ENCODE peak calls at places on chromosome 19, in four cellular contexts. One of them, this sample, is unnamed.

GRCh38 chr19:28465317-28466086 is 747.4 kb downstream of the UQCRFS1 start:
- DNase-seq in fibroblast of lung: peak; percentile 62
- DNase-seq in H1: no peak
- DNase-seq in pancreas: no peak
- DNase-seq in this sample: no peak

GRCh38 chr19:42281175-42282035 is 12.4 kb downstream of the CIC start:
- DNase-seq in H1: no peak
- DNase-seq in fibroblast of lung: peak; percentile 75
- DNase-seq in pancreas: peak; percentile 69
- DNase-seq in this sample: no peak

GRCh38 chr19:55133639-55134444 is 15.2 kb downstream of the TNNT1 start:
- DNase-seq in fibroblast of lung: no peak
- DNase-seq in pancreas: no peak
- DNase-seq in H1: no peak
- DNase-seq in this sample: no peak

GRCh38 chr19:49554701-49555181 is 25.6 kb downstream of the NOSIP start:
- DNase-seq in fibroblast of lung: no peak
- DNase-seq in pancreas: no peak
- DNase-seq in H1: no peak
- DNase-seq in this sample: no peak

GRCh38 chr19:17379221-17379631 is 2.1 kb upstream of the PLVAP start:
- DNase-seq in H1: no peak
- DNase-seq in pancreas: no peak
- DNase-seq in fibroblast of lung: no peak
- DNase-seq in this sample: no peak

GRCh38 chr19:35272122-35272715 is 3.5 kb downstream of the USF2 start:
- DNase-seq in fibroblast of lung: no peak
- DNase-seq in H1: no peak
- DNase-seq in pancreas: no peak
- DNase-seq in this sample: no peak

GRCh38 chr19:55813906-55814305 is 17.9 kb downstream of the NLRP11 start:
- DNase-seq in fibroblast of lung: no peak
- DNase-seq in H1: no peak
- DNase-seq in pancreas: no peak
- DNase-seq in this sample: no peak

GRCh38 chr19:43807651-43808050 is 5.4 kb upstream of the LYPD5 start:
- DNase-seq in H1: no peak
- DNase-seq in pancreas: no peak
- DNase-seq in fibroblast of lung: no peak
- DNase-seq in this sample: no peak

GRCh38 chr19:24029941-24030636 is 56.9 kb upstream of the ZNF254 start:
- DNase-seq in pancreas: no peak
- DNase-seq in fibroblast of lung: no peak
- DNase-seq in H1: no peak
- DNase-seq in this sample: no peak

GRCh38 chr19:19550972-19551861 is 13.2 kb downstream of the CILP2 start:
- DNase-seq in H1: no peak
- DNase-seq in fibroblast of lung: peak; percentile 32
- DNase-seq in pancreas: no peak
- DNase-seq in this sample: no peak

GRCh38 chr19:40740747-40741146 is 9.5 kb downstream of the ACTMAP start:
- DNase-seq in pancreas: no peak
- DNase-seq in H1: no peak
- DNase-seq in fibroblast of lung: no peak
- DNase-seq in this sample: no peak

GRCh38 chr19:10439588-10439987 is 19.2 kb downstream of the PDE4A start:
- DNase-seq in fibroblast of lung: no peak
- DNase-seq in H1: no peak
- DNase-seq in pancreas: no peak
- DNase-seq in this sample: no peak

GRCh38 chr19:13150919-13151604 is 851 bp downstream of the IER2 start:
- DNase-seq in H1: no peak
- DNase-seq in pancreas: peak; percentile 73
- DNase-seq in fibroblast of lung: no peak
- DNase-seq in this sample: no peak

GRCh38 chr19:10655457-10656312 is 1.5 kb downstream of the ILF3 start:
- DNase-seq in fibroblast of lung: peak; percentile 42
- DNase-seq in pancreas: peak; percentile 60
- DNase-seq in H1: no peak
- DNase-seq in this sample: no peak

GRCh38 chr19:46446021-46446420 is 17.3 kb upstream of the PNMA8C start:
- DNase-seq in pancreas: no peak
- DNase-seq in H1: no peak
- DNase-seq in fibroblast of lung: no peak
- DNase-seq in this sample: no peak

GRCh38 chr19:54707932-54708331 is 16.3 kb upstream of the KIR3DL3 start:
- DNase-seq in H1: no peak
- DNase-seq in fibroblast of lung: no peak
- DNase-seq in pancreas: no peak
- DNase-seq in this sample: no peak

GRCh38 chr19:44455100-44455499 is 6.8 kb upstream of the ZNF229 start:
- DNase-seq in pancreas: no peak
- DNase-seq in fibroblast of lung: no peak
- DNase-seq in H1: no peak
- DNase-seq in this sample: no peak

GRCh38 chr19:17504456-17504855 is 7.0 kb upstream of the PGLS start:
- DNase-seq in fibroblast of lung: no peak
- DNase-seq in H1: no peak
- DNase-seq in pancreas: no peak
- DNase-seq in this sample: no peak

GRCh38 chr19:52398091-52398461 is 427 bp downstream of the ZNF528 start:
- DNase-seq in pancreas: no peak
- DNase-seq in fibroblast of lung: peak; percentile 11
- DNase-seq in H1: no peak
- DNase-seq in this sample: no peak

GRCh38 chr19:8569066-8569761 is 8.0 kb downstream of the MYO1F start:
- DNase-seq in fibroblast of lung: peak; percentile 96
- DNase-seq in pancreas: no peak
- DNase-seq in H1: no peak
- DNase-seq in this sample: no peak

GRCh38 chr19:20776083-20777076 is at the start of gene ZNF66:
- DNase-seq in fibroblast of lung: peak; percentile 94
- DNase-seq in H1: peak; percentile 95
- DNase-seq in pancreas: peak; percentile 98
- DNase-seq in this sample: peak; percentile 99

GRCh38 chr19:2114821-2115220 is 18.1 kb downstream of the IZUMO4 start:
- DNase-seq in fibroblast of lung: no peak
- DNase-seq in pancreas: peak; percentile 29
- DNase-seq in H1: no peak
- DNase-seq in this sample: no peak

GRCh38 chr19:6481541-6482342 is at the start of gene DENND1C:
- DNase-seq in pancreas: no peak
- DNase-seq in fibroblast of lung: no peak
- DNase-seq in H1: no peak
- DNase-seq in this sample: no peak

GRCh38 chr19:56637976-56638555 is 4.9 kb upstream of the SMIM17 start:
- DNase-seq in pancreas: peak; percentile 54
- DNase-seq in H1: peak; percentile 65
- DNase-seq in fibroblast of lung: peak; percentile 81
- DNase-seq in this sample: no peak

GRCh38 chr19:43105496-43105895 is 23.0 kb upstream of the PSG2 start:
- DNase-seq in H1: no peak
- DNase-seq in fibroblast of lung: peak; percentile 34
- DNase-seq in pancreas: no peak
- DNase-seq in this sample: no peak

GRCh38 chr19:18436651-18437478 is 1.1 kb downstream of the ISYNA1 start:
- DNase-seq in H1: no peak
- DNase-seq in pancreas: peak; percentile 85
- DNase-seq in fibroblast of lung: peak; percentile 81
- DNase-seq in this sample: no peak

GRCh38 chr19:12825259-12826131 is 8.9 kb downstream of the RTBDN start:
- DNase-seq in H1: no peak
- DNase-seq in pancreas: peak; percentile 46
- DNase-seq in fibroblast of lung: no peak
- DNase-seq in this sample: no peak

GRCh38 chr19:45348367-45349125 is 8.0 kb downstream of the KLC3 start:
- DNase-seq in fibroblast of lung: no peak
- DNase-seq in pancreas: no peak
- DNase-seq in H1: no peak
- DNase-seq in this sample: no peak

GRCh38 chr19:30222993-30223865 is 149.0 kb upstream of the ZNF536 start:
- DNase-seq in fibroblast of lung: no peak
- DNase-seq in pancreas: no peak
- DNase-seq in H1: no peak
- DNase-seq in this sample: no peak

GRCh38 chr19:15248648-15249559 is 16.7 kb upstream of the EPHX3 start:
- DNase-seq in fibroblast of lung: peak; percentile 89
- DNase-seq in pancreas: peak; percentile 72
- DNase-seq in H1: no peak
- DNase-seq in this sample: no peak

GRCh38 chr19:42514449-42514848 is 13.8 kb downstream of the CEACAM1 start:
- DNase-seq in fibroblast of lung: no peak
- DNase-seq in pancreas: no peak
- DNase-seq in H1: no peak
- DNase-seq in this sample: peak; percentile 26

GRCh38 chr19:38691938-38692457 is 44.5 kb downstream of the ACTN4 start:
- DNase-seq in pancreas: no peak
- DNase-seq in H1: no peak
- DNase-seq in fibroblast of lung: peak; percentile 98
- DNase-seq in this sample: no peak

GRCh38 chr19:2963122-2963521 is 14.2 kb upstream of the TLE6 start:
- DNase-seq in fibroblast of lung: no peak
- DNase-seq in H1: no peak
- DNase-seq in pancreas: no peak
- DNase-seq in this sample: no peak

GRCh38 chr19:32570081-32570785 is 10.8 kb upstream of the PDCD5 start:
- DNase-seq in fibroblast of lung: peak; percentile 25
- DNase-seq in pancreas: no peak
- DNase-seq in H1: no peak
- DNase-seq in this sample: no peak

GRCh38 chr19:10915511-10916091 is 12.8 kb downstream of the YIPF2 start:
- DNase-seq in H1: no peak
- DNase-seq in fibroblast of lung: peak; percentile 81
- DNase-seq in pancreas: no peak
- DNase-seq in this sample: no peak

GRCh38 chr19:18865973-18866799 is 29.8 kb downstream of the CERS1 start:
- DNase-seq in pancreas: no peak
- DNase-seq in fibroblast of lung: peak; percentile 39
- DNase-seq in H1: no peak
- DNase-seq in this sample: no peak

GRCh38 chr19:47239610-47240296 is 8.8 kb upstream of the BBC3 start:
- DNase-seq in H1: no peak
- DNase-seq in pancreas: peak; percentile 74
- DNase-seq in fibroblast of lung: peak; percentile 70
- DNase-seq in this sample: no peak

GRCh38 chr19:23481043-23481442 is 85.8 kb upstream of the ZNF91 start:
- DNase-seq in pancreas: no peak
- DNase-seq in fibroblast of lung: no peak
- DNase-seq in H1: no peak
- DNase-seq in this sample: no peak

GRCh38 chr19:4986056-4986455 is 17.1 kb downstream of the KDM4B start:
- DNase-seq in fibroblast of lung: no peak
- DNase-seq in H1: no peak
- DNase-seq in pancreas: no peak
- DNase-seq in this sample: no peak

GRCh38 chr19:4985551-4985991 is 16.7 kb downstream of the KDM4B start:
- DNase-seq in pancreas: no peak
- DNase-seq in fibroblast of lung: no peak
- DNase-seq in H1: no peak
- DNase-seq in this sample: no peak

GRCh38 chr19:4984448-4984990 is 15.6 kb downstream of the KDM4B start:
- DNase-seq in fibroblast of lung: no peak
- DNase-seq in H1: no peak
- DNase-seq in pancreas: no peak
- DNase-seq in this sample: no peak

GRCh38 chr19:4983346-4984105 is 14.6 kb downstream of the KDM4B start:
- DNase-seq in fibroblast of lung: no peak
- DNase-seq in H1: no peak
- DNase-seq in pancreas: no peak
- DNase-seq in this sample: no peak

GRCh38 chr19:4984106-4984380 is 15.1 kb downstream of the KDM4B start:
- DNase-seq in H1: no peak
- DNase-seq in pancreas: no peak
- DNase-seq in fibroblast of lung: no peak
- DNase-seq in this sample: no peak
- H3K4me1 ChIP-seq in H1: peaks cover 2% of the 10 kb centered on the region
- H3K4me1 ChIP-seq in pancreas: peaks cover 6% of the 10 kb centered on the region
- H3K4me1 ChIP-seq in fibroblast of lung: peaks cover 17% of the 10 kb centered on the region
- H3K4me1 ChIP-seq in this sample: peaks cover 87% of the 10 kb centered on the region

GRCh38 chr19:57754091-57754673 is 7.6 kb downstream of the ZNF776 start:
- DNase-seq in H1: no peak
- DNase-seq in fibroblast of lung: no peak
- DNase-seq in pancreas: no peak
- DNase-seq in this sample: no peak

GRCh38 chr19:57759096-57759495 is 10.4 kb upstream of the ZNF586 start:
- DNase-seq in fibroblast of lung: no peak
- DNase-seq in pancreas: no peak
- DNase-seq in H1: no peak
- DNase-seq in this sample: no peak

GRCh38 chr19:57755031-57755430 is 8.4 kb downstream of the ZNF776 start:
- DNase-seq in H1: no peak
- DNase-seq in fibroblast of lung: no peak
- DNase-seq in pancreas: no peak
- DNase-seq in this sample: no peak

GRCh38 chr19:57757941-57758340 is 11.3 kb downstream of the ZNF776 start:
- DNase-seq in pancreas: no peak
- DNase-seq in fibroblast of lung: no peak
- DNase-seq in H1: no peak
- DNase-seq in this sample: no peak
- H3K9me3 ChIP-seq in pancreas: no peaks in the 10 kb centered on the region
- H3K9me3 ChIP-seq in fibroblast of lung: peaks cover 9% of the 10 kb centered on the region
- H3K9me3 ChIP-seq in H1: no peaks in the 10 kb centered on the region
- H3K9me3 ChIP-seq in this sample: peaks cover 32% of the 10 kb centered on the region

GRCh38 chr19:31459430-31459829 is 110.2 kb upstream of the TSHZ3 start:
- DNase-seq in H1: no peak
- DNase-seq in pancreas: no peak
- DNase-seq in fibroblast of lung: no peak
- DNase-seq in this sample: no peak
- TF ChIP-seq CTCF in H1: no peak
- TF ChIP-seq CTCF in pancreas: no peak
- TF ChIP-seq CTCF in fibroblast of lung: no peak
- TF ChIP-seq CTCF in this sample: no peak

GRCh38 chr19:1086618-1087017 is 8.6 kb downstream of the POLR2E start:
- DNase-seq in fibroblast of lung: no peak
- DNase-seq in pancreas: no peak
- DNase-seq in H1: no peak
- DNase-seq in this sample: no peak
- H3K4me1 ChIP-seq in fibroblast of lung: no peaks in the 10 kb centered on the region
- H3K4me1 ChIP-seq in pancreas: no peaks in the 10 kb centered on the region
- H3K4me1 ChIP-seq in H1: no peaks in the 10 kb centered on the region
- H3K4me1 ChIP-seq in this sample: peaks cover 46% of the 10 kb centered on the region

GRCh38 chr19:36973021-36973843 is 57.1 kb downstream of the ZNF568 start:
- DNase-seq in H1: peak; percentile 74
- DNase-seq in fibroblast of lung: peak; percentile 82
- DNase-seq in pancreas: peak; percentile 89
- DNase-seq in this sample: peak; percentile 95
- H3K9me3 ChIP-seq in H1: peaks cover 16% of the 10 kb centered on the region
- H3K9me3 ChIP-seq in fibroblast of lung: no peaks in the 10 kb centered on the region
- H3K9me3 ChIP-seq in pancreas: no peaks in the 10 kb centered on the region
- H3K9me3 ChIP-seq in this sample: no peaks in the 10 kb centered on the region

This sample was measured in esophagus muscularis mucosa.